ENCODE peak calls at places on chromosomes 1 and 21, in six cellular contexts. T is Right ventricle myocardium inferior, E is left cardiac atrium, J is endothelial cell of umbilical vein, N is amniotic epithelial cell, V is astrocyte of the spinal cord. Y is an unnamed sample.

GRCh38 chr1:7248828-7249227 is 463.6 kb downstream of the CAMTA1 start:
- DNase-seq in T (no peak), E (no peak), J (no peak), N (peak), V (no peak), Y (no peak)

GRCh38 chr1:89873250-89873649 is 52.4 kb downstream of the LRRC8D start:
- DNase-seq in T (no peak), E (no peak), J (no peak), N (no peak), V (no peak), Y (no peak)

GRCh38 chr1:55868026-55868425 is 652.9 kb upstream of the USP24 start:
- DNase-seq in T (no peak), E (no peak), J (peak), N (no peak), V (peak), Y (no peak)

GRCh38 chr1:235918032-235918431 is 51.3 kb upstream of the LYST start:
- DNase-seq in T (no peak), E (no peak), J (no peak), N (no peak), V (no peak), Y (no peak)

GRCh38 chr1:223445402-223445801 is 52.2 kb downstream of the CCDC185 start:
- DNase-seq in T (no peak), E (no peak), J (no peak), N (no peak), V (no peak), Y (no peak)

GRCh38 chr1:159831696-159832225 is 5.1 kb downstream of the SLAMF8 start:
- DNase-seq in T (no peak), E (no peak), J (no peak), N (no peak), V (no peak), Y (no peak)

GRCh38 chr1:238088891-238089290 is 198.2 kb upstream of the ZP4 start:
- DNase-seq in T (no peak), E (no peak), J (no peak), N (no peak), V (no peak), Y (no peak)

GRCh38 chr21:15367061-15367626 is 302.3 kb upstream of the NRIP1 start:
- DNase-seq in T (no peak), E (no peak), J (no peak), N (no peak), V (peak), Y (no peak)

GRCh38 chr1:152932170-152932811 is 14.7 kb upstream of the SPRR5 start:
- DNase-seq in T (no peak), E (no peak), J (no peak), N (no peak), V (no peak), Y (no peak)

GRCh38 chr1:217138839-217139466 is 415.7 kb upstream of the ESRRG start:
- DNase-seq in T (peak), E (no peak), J (no peak), N (no peak), V (no peak), Y (no peak)

GRCh38 chr1:235011599-235012435 is 116.8 kb downstream of the TOMM20 start:
- DNase-seq in T (peak), E (peak), J (peak), N (peak), V (peak), Y (peak)

GRCh38 chr1:64564891-64565290 is 95.0 kb downstream of the CACHD1 start:
- DNase-seq in T (no peak), E (no peak), J (no peak), N (no peak), V (no peak), Y (no peak)

GRCh38 chr1:202237052-202237451 is 43.5 kb downstream of the LGR6 start:
- DNase-seq in T (no peak), E (no peak), J (peak), N (peak), V (no peak), Y (no peak)

GRCh38 chr1:207056673-207057072 is 3.6 kb downstream of the PFKFB2 start:
- DNase-seq in T (no peak), E (no peak), J (no peak), N (no peak), V (no peak), Y (no peak)

GRCh38 chr1:245578306-245578705 is 423.5 kb downstream of the KIF26B start:
- DNase-seq in T (no peak), E (no peak), J (no peak), N (no peak), V (no peak), Y (no peak)